ENCODE peak calls at places on chromosome 22, in four cellular contexts. I is mucosa of descending colon, Y is spleen, D is neural progenitor cell. L is an unnamed sample.

GRCh38 chr22:22720724-22721261 is 76.4 kb downstream of the GGTLC2 start:
- DNase-seq in I (peak), Y (no peak), D (no peak), L (no peak)

GRCh38 chr22:49736538-49736937 is 91.1 kb downstream of the BRD1 start:
- DNase-seq in D (no peak), Y (no peak), I (no peak), L (no peak)

GRCh38 chr22:44132724-44133123 is 48.0 kb upstream of the PARVG start:
- DNase-seq in Y (peak), I (no peak), D (no peak), L (no peak)

GRCh38 chr22:23237841-23238240 is 57.5 kb downstream of the BCR start:
- DNase-seq in D (no peak), Y (no peak), I (no peak), L (no peak)

GRCh38 chr22:38796262-38796957 is 2.5 kb upstream of the DNAL4 start:
- DNase-seq in Y (no peak), D (no peak), I (no peak), L (no peak)

GRCh38 chr22:46979506-46979905 is 217.1 kb downstream of the TBC1D22A start:
- DNase-seq in Y (no peak), I (no peak), D (no peak), L (no peak)

GRCh38 chr22:40215266-40215665 is 37.5 kb downstream of the TNRC6B start:
- DNase-seq in Y (no peak), I (no peak), D (no peak), L (no peak)

GRCh38 chr22:28268176-28268575 is 349.1 kb upstream of the PITPNB start:
- DNase-seq in I (no peak), D (no peak), Y (no peak), L (no peak)

GRCh38 chr22:23925020-23925606 is 30.9 kb downstream of the MIF start:
- DNase-seq in D (no peak), I (no peak), Y (no peak), L (no peak)

GRCh38 chr22:18024276-18024939 is at the start of gene MICAL3:
- DNase-seq in D (peak), Y (peak), I (peak), L (no peak)

GRCh38 chr22:50201191-50202129 is 649 bp downstream of the SELENOO start:
- DNase-seq in D (peak), I (no peak), Y (peak), L (no peak)

GRCh38 chr22:33576205-33576604 is 344.1 kb downstream of the LARGE1 start:
- DNase-seq in D (no peak), I (no peak), Y (no peak), L (no peak)

GRCh38 chr22:39220450-39220849 is 24.3 kb downstream of the PDGFB start:
- DNase-seq in D (no peak), I (no peak), Y (peak), L (no peak)

GRCh38 chr22:39731481-39731880 is 160.9 kb downstream of the CACNA1I start:
- DNase-seq in D (no peak), Y (no peak), I (no peak), L (no peak)

GRCh38 chr22:36759481-36760159 is 16.3 kb downstream of the IFT27 start:
- DNase-seq in I (no peak), Y (peak), D (no peak), L (no peak)
- TF ChIP-seq CTCF in I (no peak), Y (no peak), D (no peak), L (no peak)

GRCh38 chr22:20857838-20858614 is 585 bp downstream of the PI4KA start:
- DNase-seq in D (peak), I (peak), Y (peak), L (peak)
- TF ChIP-seq CTCF in D (no peak), I (no peak), Y (no peak), L (no peak)

DNA sequence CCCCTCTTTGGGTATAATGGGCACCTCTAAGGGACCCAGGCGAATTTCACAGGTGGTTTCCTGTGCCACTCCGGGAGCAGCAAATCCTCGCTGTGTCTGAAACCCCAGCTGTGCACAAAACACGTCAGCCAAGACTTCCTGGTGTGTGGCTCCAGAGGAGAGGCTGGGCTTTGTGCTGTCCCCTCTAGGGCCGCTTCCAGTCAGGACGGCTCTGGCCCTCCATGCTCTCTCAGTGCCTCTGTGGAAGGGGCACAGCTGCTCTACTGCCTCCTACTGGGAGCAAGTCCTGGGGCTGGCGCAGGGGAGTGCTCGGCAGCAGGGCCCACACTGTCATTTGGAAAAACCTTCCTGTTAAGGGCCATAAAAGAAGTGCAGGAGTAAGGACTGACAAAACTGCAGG is 23.7 kb upstream of the ARFGAP3 start:
- DNase-seq in D (no peak), Y (no peak), I (no peak), L (no peak)
- TF ChIP-seq CTCF in D (peak), Y (no peak), I (no peak), L (no peak)

DNA sequence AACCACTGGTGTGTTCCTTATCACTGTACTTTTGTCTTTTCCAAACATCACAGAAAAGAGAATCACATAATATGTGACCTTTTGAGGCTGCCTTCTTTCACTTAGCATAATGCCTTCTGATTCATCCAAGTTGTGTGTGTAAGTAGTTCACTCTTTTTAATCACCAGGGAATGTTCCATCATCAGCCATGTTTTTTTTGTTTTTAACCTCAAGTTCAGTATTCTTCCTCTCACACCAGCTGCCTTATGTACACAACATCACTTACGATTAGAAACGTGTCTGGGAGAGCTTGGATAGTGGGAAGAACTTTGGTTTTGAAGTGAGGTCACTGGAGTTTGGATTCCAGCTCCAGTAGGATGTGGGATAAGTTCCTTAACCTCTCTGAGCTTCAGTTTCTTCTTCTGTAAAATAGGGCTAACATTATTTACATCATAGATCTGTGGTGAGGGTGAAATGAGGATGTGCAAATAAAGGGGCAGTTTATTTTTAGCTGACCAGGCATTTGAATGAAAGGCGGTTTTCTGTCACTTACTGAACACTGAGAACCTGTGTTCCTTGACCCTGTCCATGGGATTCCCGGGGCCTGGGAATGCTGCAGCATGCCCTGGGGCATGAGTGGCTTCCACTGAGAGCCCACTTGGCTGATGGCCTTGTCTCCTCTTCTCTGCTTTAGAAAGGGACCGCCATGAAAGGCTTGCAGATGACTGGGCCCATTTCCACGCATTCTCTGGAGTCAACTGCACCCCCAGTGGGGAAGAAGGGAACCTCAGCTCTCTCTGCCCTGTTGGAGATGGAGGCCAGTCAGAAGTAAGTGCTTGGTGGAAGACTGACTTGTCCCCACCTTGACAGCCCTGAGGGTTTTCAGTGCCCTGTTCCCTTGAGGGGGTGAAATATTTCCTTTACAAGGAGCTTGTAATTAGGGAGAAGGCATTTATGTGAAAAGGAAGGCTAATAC is 92.6 kb downstream of the DEPDC5 start:
- DNase-seq in I (no peak), Y (no peak), D (no peak), L (no peak)
- TF ChIP-seq CTCF in I (no peak), Y (no peak), D (peak), L (no peak)

GRCh38 chr22:24952837-24953293 is 349 bp downstream of the KIAA1671 start:
- DNase-seq in Y (peak), D (peak), I (peak), L (no peak)

GRCh38 chr22:24954114-24954463 is 1.6 kb downstream of the KIAA1671 start:
- DNase-seq in Y (no peak), I (no peak), D (peak), L (no peak)

GRCh38 chr22:24953294-24954113 is 988 bp downstream of the KIAA1671 start:
- DNase-seq in Y (no peak), I (peak), D (peak), L (no peak)

GRCh38 chr22:24950272-24950902 is 2.1 kb upstream of the KIAA1671 start:
- DNase-seq in Y (no peak), D (peak), I (no peak), L (no peak)

GRCh38 chr22:24951942-24952836 is at the start of gene KIAA1671:
- DNase-seq in I (peak), Y (peak), D (peak), L (peak)
- TF ChIP-seq CTCF in I (peak), Y (peak), D (peak), L (no peak)